ENCODE peak calls at places on chromosomes 12 and 14, in four cellular contexts. One of them, this sample, is unnamed.

GRCh38 chr12:62640910-62641448 is 174.4 kb downstream of the MON2 start:
- DNase-seq in heart left ventricle: no peak
- DNase-seq in WERI-Rb-1: no peak
- DNase-seq in Peyer's patch: no peak
- DNase-seq in this sample: no peak

GRCh38 chr14:62066304-62066703 is 304.1 kb downstream of the SNAPC1 start:
- DNase-seq in heart left ventricle: no peak
- DNase-seq in WERI-Rb-1: no peak
- DNase-seq in Peyer's patch: no peak
- DNase-seq in this sample: no peak

GRCh38 chr14:105748204-105748578 is 221.8 kb downstream of the TMEM121 start:
- DNase-seq in heart left ventricle: peak
- DNase-seq in WERI-Rb-1: no peak
- DNase-seq in Peyer's patch: peak
- DNase-seq in this sample: peak

GRCh38 chr14:77203611-77204456 is 22.2 kb downstream of the TMEM63C start:
- DNase-seq in heart left ventricle: no peak
- DNase-seq in WERI-Rb-1: peak
- DNase-seq in Peyer's patch: no peak
- DNase-seq in this sample: no peak

GRCh38 chr12:57609091-57609780 is 2.0 kb upstream of the ARHGEF25 start:
- DNase-seq in heart left ventricle: no peak
- DNase-seq in WERI-Rb-1: peak
- DNase-seq in Peyer's patch: no peak
- DNase-seq in this sample: no peak

GRCh38 chr14:100067481-100067880 is 2.3 kb downstream of the EVL start:
- DNase-seq in heart left ventricle: no peak
- DNase-seq in WERI-Rb-1: no peak
- DNase-seq in Peyer's patch: no peak
- DNase-seq in this sample: no peak

GRCh38 chr14:92555440-92556111 is 42.0 kb downstream of the RIN3 start:
- DNase-seq in heart left ventricle: no peak
- DNase-seq in WERI-Rb-1: no peak
- DNase-seq in Peyer's patch: peak
- DNase-seq in this sample: no peak

GRCh38 chr12:51527872-51528271 is 63.2 kb upstream of the SCN8A start:
- DNase-seq in heart left ventricle: no peak
- DNase-seq in WERI-Rb-1: no peak
- DNase-seq in Peyer's patch: no peak
- DNase-seq in this sample: no peak

GRCh38 chr14:80304125-80304766 is 92.9 kb upstream of the DIO2 start:
- DNase-seq in heart left ventricle: no peak
- DNase-seq in WERI-Rb-1: no peak
- DNase-seq in Peyer's patch: no peak
- DNase-seq in this sample: no peak

This sample was measured in right lobe of liver.